ENCODE peak calls at places on chromosomes 1 and 21, in eight cellular contexts. S is astrocyte of the cerebellum; K is CD8-positive, alpha-beta T cell; X is epithelial cell of esophagus; L is PC-3; G is dorsolateral prefrontal cortex; M is adrenal gland; B is breast epithelium. C is an unnamed sample.

GRCh38 chr1:54460346-54460745 is 54.2 kb upstream of the SSBP3 start:
- DNase-seq in L (no peak), X (peak), B (no peak), M (no peak), K (peak), S (no peak), G (no peak), C (no peak)

GRCh38 chr1:100539836-100540536 is 2.0 kb downstream of the GPR88 start:
- DNase-seq in K (no peak), S (no peak), G (no peak), M (no peak), B (no peak), X (peak), L (no peak), C (no peak)

GRCh38 chr1:156845055-156845952 is 13.6 kb downstream of the INSRR start:
- DNase-seq in X (peak), M (no peak), S (no peak), B (no peak), L (no peak), K (peak), G (no peak), C (no peak)

GRCh38 chr21:45551316-45551715 is 9.1 kb upstream of the SLC19A1 start:
- DNase-seq in X (peak), S (no peak), B (no peak), L (peak), M (no peak), K (peak), G (no peak), C (no peak)

GRCh38 chr1:5999711-6000443 is 7.7 kb upstream of the NPHP4 start:
- DNase-seq in S (no peak), L (no peak), X (no peak), M (no peak), G (no peak), K (no peak), B (no peak), C (no peak)

GRCh38 chr1:229275005-229275404 is 4.1 kb downstream of the RAB4A start:
- DNase-seq in M (no peak), G (no peak), S (no peak), K (no peak), X (no peak), L (no peak), B (no peak), C (no peak)

GRCh38 chr1:43560286-43560685 is 29.6 kb downstream of the PTPRF start:
- DNase-seq in S (no peak), L (no peak), X (no peak), K (no peak), M (no peak), B (no peak), G (no peak), C (no peak)

GRCh38 chr1:116508984-116509980 is 61.5 kb downstream of the CD58 start:
- DNase-seq in K (peak), B (no peak), X (peak), S (peak), G (no peak), L (peak), M (no peak), C (no peak)

GRCh38 chr21:28150778-28151177 is 841.9 kb downstream of the LTN1 start:
- DNase-seq in X (no peak), B (no peak), S (no peak), M (no peak), G (no peak), L (no peak), K (no peak), C (no peak)

GRCh38 chr1:204994086-204994862 is 48.7 kb upstream of the CNTN2 start:
- DNase-seq in S (no peak), B (no peak), L (peak), G (no peak), M (no peak), K (no peak), X (no peak), C (no peak)

GRCh38 chr1:211829343-211830054 is 1.1 kb downstream of the LPGAT1 start:
- DNase-seq in M (peak), K (no peak), B (no peak), S (no peak), L (no peak), G (peak), X (peak), C (no peak)
- H3K4me3 ChIP-seq in M (no peak), K (peak), B (peak), S (peak), L (peak), G (peak), X (peak), C (peak)

GRCh38 chr1:158691907-158692306 is 5.4 kb upstream of the SPTA1 start:
- DNase-seq in X (no peak), M (no peak), G (no peak), S (no peak), B (no peak), K (no peak), L (no peak), C (no peak)

GRCh38 chr1:158687037-158687436 is 522 bp upstream of the SPTA1 start:
- DNase-seq in S (no peak), B (no peak), G (no peak), X (no peak), K (no peak), M (no peak), L (no peak), C (no peak)

GRCh38 chr1:158689110-158689509 is 2.6 kb upstream of the SPTA1 start:
- DNase-seq in L (no peak), S (no peak), B (no peak), K (no peak), G (no peak), M (no peak), X (no peak), C (no peak)

GRCh38 chr1:158686430-158687009 is at the start of gene SPTA1:
- DNase-seq in S (no peak), B (no peak), K (no peak), G (no peak), X (no peak), L (no peak), M (no peak), C (no peak)

GRCh38 chr1:158689841-158690240 is 3.3 kb upstream of the SPTA1 start:
- DNase-seq in B (no peak), L (no peak), G (no peak), S (no peak), M (no peak), X (no peak), K (no peak), C (no peak)
- TF ChIP-seq CTCF in B (no peak), L (no peak), G (no peak), S (no peak), M (no peak), X (no peak), K (no peak), C (no peak)

GRCh38 chr1:9873992-9874391 is 36.1 kb downstream of the CTNNBIP1 start:
- DNase-seq in X (no peak), M (no peak), K (no peak), S (no peak), G (no peak), B (no peak), L (no peak), C (no peak)

GRCh38 chr1:9874959-9875635 is 35.0 kb downstream of the CTNNBIP1 start:
- DNase-seq in M (peak), X (peak), K (peak), B (peak), S (peak), L (peak), G (peak), C (no peak)

GRCh38 chr1:9873385-9873784 is 36.7 kb downstream of the CTNNBIP1 start:
- DNase-seq in L (no peak), B (no peak), M (no peak), G (no peak), K (no peak), S (no peak), X (no peak), C (no peak)

GRCh38 chr1:9874412-9874811 is 35.7 kb downstream of the CTNNBIP1 start:
- DNase-seq in K (no peak), G (no peak), B (no peak), S (no peak), X (no peak), L (no peak), M (no peak), C (no peak)

GRCh38 chr1:9875636-9876000 is 34.5 kb downstream of the CTNNBIP1 start:
- DNase-seq in M (no peak), L (no peak), G (peak), K (no peak), X (no peak), S (no peak), B (no peak), C (no peak)
- H3K4me3 ChIP-seq in M (no peak), L (no peak), G (no peak), K (no peak), X (peak), S (no peak), B (no peak), C (no peak)

GRCh38 chr1:188719735-188720134 is 1757.9 kb downstream of the BRINP3 start:
- DNase-seq in L (no peak), K (no peak), M (no peak), G (no peak), B (no peak), X (no peak), S (no peak), C (no peak)

GRCh38 chr1:188715566-188715965 is 1762.1 kb downstream of the BRINP3 start:
- DNase-seq in M (no peak), K (no peak), L (peak), B (no peak), G (no peak), S (no peak), X (peak), C (no peak)
- TF ChIP-seq CTCF in M (no peak), K (no peak), L (peak), B (no peak), G (no peak), S (peak), X (peak), C (peak)

GRCh38 chr1:3641816-3642215 is 8.1 kb downstream of the WRAP73 start:
- DNase-seq in S (no peak), M (no peak), B (no peak), K (no peak), X (no peak), G (no peak), L (no peak), C (no peak)
- H3K4me3 ChIP-seq in S (no peak), M (no peak), B (no peak), K (no peak), X (no peak), G (no peak), L (no peak), C (no peak)

DNA sequence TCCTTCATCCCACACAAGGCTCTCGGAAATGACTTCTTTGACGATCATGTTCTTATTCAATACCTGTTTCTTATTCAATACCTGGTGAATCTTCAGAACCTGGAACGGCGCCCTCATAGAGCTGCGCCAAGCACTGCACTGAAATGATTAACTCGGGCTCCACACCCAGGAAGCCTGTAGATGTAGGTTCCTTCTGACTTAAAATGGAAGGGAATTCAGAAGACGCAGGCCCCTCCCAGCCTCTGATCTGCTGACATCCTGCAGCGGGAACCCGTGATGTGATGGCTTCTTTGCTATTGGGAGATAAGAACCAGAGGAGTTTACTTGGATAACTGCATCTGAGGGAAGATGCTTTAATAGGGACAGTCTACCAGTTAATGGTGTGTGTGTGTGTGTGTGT is 380.1 kb downstream of the SIPA1L2 start:
- DNase-seq in S (no peak), G (no peak), B (no peak), X (no peak), L (no peak), K (no peak), M (no peak), C (no peak)
- TF ChIP-seq CTCF in S (no peak), G (no peak), B (no peak), X (no peak), L (no peak), K (no peak), M (no peak), C (no peak)

GRCh38 chr1:107622975-107623374 is 342.0 kb downstream of the VAV3 start:
- DNase-seq in G (no peak), K (no peak), S (no peak), B (no peak), L (peak), M (no peak), X (peak), C (no peak)

GRCh38 chr1:107625405-107626029 is 339.5 kb downstream of the VAV3 start:
- DNase-seq in S (no peak), X (no peak), G (no peak), L (no peak), B (no peak), M (no peak), K (no peak), C (no peak)

GRCh38 chr1:107620753-107621152 is 344.2 kb downstream of the VAV3 start:
- DNase-seq in S (no peak), G (no peak), L (no peak), B (no peak), M (no peak), X (no peak), K (no peak), C (no peak)

GRCh38 chr1:107623431-107623830 is 341.5 kb downstream of the VAV3 start:
- DNase-seq in S (no peak), B (no peak), M (no peak), L (peak), K (no peak), X (peak), G (no peak), C (no peak)

GRCh38 chr1:107622540-107622939 is 342.4 kb downstream of the VAV3 start:
- DNase-seq in G (no peak), L (no peak), X (no peak), M (no peak), K (no peak), B (no peak), S (no peak), C (no peak)
- H3K4me3 ChIP-seq in G (no peak), L (no peak), X (no peak), M (no peak), K (no peak), B (no peak), S (no peak), C (no peak)

GRCh38 chr1:16032388-16033100 is 10.7 kb downstream of the CLCNKA start:
- DNase-seq in L (peak), S (peak), G (peak), M (peak), B (peak), K (peak), X (peak), C (no peak)
- TF ChIP-seq CTCF in L (peak), S (peak), G (peak), M (peak), B (peak), K (no peak), X (peak), C (peak)